ENCODE peak calls at places on chromosomes 7 and 10, in five cellular contexts. T is neuronal stem cell, F is sigmoid colon, Z is SJSA1, M is tibial nerve. W is an unnamed sample. For H3K9me3, the result is how much of the 10 kb centered on the place peaks cover.

GRCh38 chr10:80599424-80599847 is 61.7 kb downstream of the SH2D4B start:
- DNase-seq in Z (peak), F (peak), T (peak), M (no peak), W (no peak)

GRCh38 chr7:123494193-123494796 is 40.1 kb downstream of the IQUB start:
- DNase-seq in F (no peak), Z (no peak), T (no peak), M (peak), W (no peak)

GRCh38 chr7:143279186-143280098 is 5.3 kb upstream of the TMEM139 start:
- DNase-seq in F (no peak), Z (peak), T (peak), M (peak), W (no peak)

GRCh38 chr7:28516390-28517145 is 104.2 kb downstream of the CREB5 start:
- DNase-seq in F (no peak), M (no peak), T (no peak), Z (no peak), W (no peak)

GRCh38 chr7:97601941-97602457 is 129.9 kb upstream of the TAC1 start:
- DNase-seq in Z (no peak), M (no peak), F (no peak), T (no peak), W (no peak)

GRCh38 chr7:7556852-7557251 is 9.8 kb upstream of the MIOS start:
- DNase-seq in M (no peak), F (no peak), T (no peak), Z (no peak), W (no peak)

GRCh38 chr7:120805636-120806388 is 52.1 kb downstream of the TSPAN12 start:
- DNase-seq in T (peak), Z (peak), M (peak), F (no peak), W (no peak)

GRCh38 chr10:58791137-58791536 is 278.5 kb downstream of the BICC1 start:
- DNase-seq in M (no peak), F (no peak), Z (no peak), T (no peak), W (no peak)

GRCh38 chr10:62618576-62619408 is 185.7 kb upstream of the ADO start:
- DNase-seq in F (peak), T (no peak), M (no peak), Z (no peak), W (no peak)

GRCh38 chr10:18094793-18095192 is 45.4 kb upstream of the CACNB2 start:
- DNase-seq in M (no peak), T (no peak), Z (no peak), F (no peak), W (no peak)

GRCh38 chr7:134421998-134422397 is 36.9 kb downstream of the AKR1B1 start:
- DNase-seq in T (no peak), F (no peak), M (no peak), Z (no peak), W (no peak)

GRCh38 chr10:121154310-121154709 is 303.1 kb downstream of the WDR11 start:
- DNase-seq in M (no peak), F (no peak), T (no peak), Z (no peak), W (no peak)

GRCh38 chr7:128891110-128891941 is 19.2 kb downstream of the KCP start:
- DNase-seq in M (no peak), T (no peak), F (peak), Z (no peak), W (peak)

GRCh38 chr7:5324961-5325360 is 42.2 kb downstream of the SLC29A4 start:
- DNase-seq in T (no peak), M (no peak), F (no peak), Z (no peak), W (no peak)

GRCh38 chr7:129351320-129351719 is 82.9 kb upstream of the STRIP2 start:
- DNase-seq in F (no peak), M (no peak), T (no peak), Z (peak), W (no peak)

GRCh38 chr7:88429382-88429781 is 122.7 kb upstream of the STEAP4 start:
- DNase-seq in T (no peak), Z (no peak), F (no peak), M (no peak), W (no peak)

GRCh38 chr10:59748834-59749233 is 4.4 kb downstream of the MRLN start:
- DNase-seq in M (no peak), F (no peak), Z (no peak), T (no peak), W (no peak)

GRCh38 chr10:88901610-88902327 is 21.7 kb downstream of the STAMBPL1 start:
- DNase-seq in Z (peak), M (no peak), T (no peak), F (no peak), W (no peak)
- H3K4me3 ChIP-seq in Z (no peak), M (no peak), T (no peak), F (no peak), W (no peak)

DNA sequence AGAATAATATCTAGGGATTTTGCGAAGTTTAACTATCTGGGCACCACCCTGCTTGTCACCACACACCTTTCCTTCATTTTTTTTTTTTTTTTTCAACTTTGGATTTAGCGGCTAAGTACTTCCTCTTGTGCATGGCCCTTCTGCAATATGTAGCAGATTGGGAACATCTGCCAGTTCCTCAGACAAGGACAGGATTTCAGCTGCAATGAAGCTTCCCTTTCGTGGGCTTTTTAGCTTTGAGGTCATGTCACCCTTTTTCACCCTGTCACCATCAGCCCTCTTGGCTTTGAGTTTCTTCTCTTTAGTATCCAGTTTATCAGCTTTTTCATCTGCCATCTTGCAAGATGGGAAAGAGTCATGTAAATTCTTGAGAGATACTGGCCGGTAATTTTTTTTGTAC is 81.6 kb upstream of the ETV1 start:
- DNase-seq in Z (no peak), T (no peak), F (no peak), M (no peak), W (no peak)
- H3K9me3 ChIP-seq in Z (under half), T (under half), F (under half), M (under half), W (under half)

GRCh38 chr10:132539894-132540293 is 2.3 kb downstream of the INPP5A start:
- DNase-seq in F (peak), Z (peak), T (no peak), M (no peak), W (no peak)
- H3K27ac ChIP-seq in F (peak), Z (no peak), T (no peak), M (peak), W (no peak)

GRCh38 chr7:99392046-99392445 is 16.4 kb downstream of the PDAP1 start:
- DNase-seq in F (no peak), Z (no peak), M (no peak), T (no peak), W (no peak)
- H3K4me3 ChIP-seq in F (no peak), Z (no peak), M (no peak), T (no peak), W (no peak)

GRCh38 chr10:90042075-90042474 is 340.7 kb downstream of the KIF20B start:
- DNase-seq in F (no peak), T (no peak), Z (no peak), M (no peak), W (no peak)
- H3K9me3 ChIP-seq in F (under half), T (under half), Z (under half), M (under half), W (under half)

GRCh38 chr7:151715661-151716338 is 161.1 kb downstream of the PRKAG2 start:
- DNase-seq in M (no peak), T (no peak), Z (no peak), F (no peak), W (no peak)
- H3K27ac ChIP-seq in M (no peak), T (no peak), Z (no peak), F (no peak), W (no peak)

GRCh38 chr10:79148452-79149344 is 79.9 kb downstream of the ZMIZ1 start:
- DNase-seq in T (no peak), M (peak), F (peak), Z (no peak), W (peak)
- H3K4me3 ChIP-seq in T (no peak), M (no peak), F (no peak), Z (no peak), W (peak)

GRCh38 chr7:157597562-157597961 is 260.8 kb downstream of the DNAJB6 start:
- DNase-seq in M (no peak), Z (no peak), T (no peak), F (no peak), W (peak)
- H3K9me3 ChIP-seq in M (under half), Z (under half), T (under half), F (under half), W (under half)